ENCODE peak calls at places on chromosomes 5 and 9, in seven cellular contexts. One of them, this sample, is unnamed.

GRCh38 chr5:178895615-178896571 is at the start of gene ZFP2:
- DNase-seq in H1: peak
- DNase-seq in mesendoderm: peak
- DNase-seq in H9: peak
- DNase-seq in mesenchymal stem cell: peak
- DNase-seq in trophoblast cell: peak
- DNase-seq in neuronal stem cell: peak
- DNase-seq in this sample: peak

GRCh38 chr9:36623280-36623679 is 50.6 kb downstream of the MELK start:
- DNase-seq in H9: no peak
- DNase-seq in trophoblast cell: no peak
- DNase-seq in neuronal stem cell: no peak
- DNase-seq in mesenchymal stem cell: peak
- DNase-seq in mesendoderm: no peak
- DNase-seq in H1: no peak
- DNase-seq in this sample: peak

GRCh38 chr5:120293796-120294195 is 170.3 kb upstream of the PRR16 start:
- DNase-seq in H9: no peak
- DNase-seq in mesenchymal stem cell: peak
- DNase-seq in mesendoderm: no peak
- DNase-seq in H1: no peak
- DNase-seq in neuronal stem cell: no peak
- DNase-seq in trophoblast cell: no peak
- DNase-seq in this sample: peak

GRCh38 chr5:164680216-164680615 is 1174.8 kb downstream of the MAT2B start:
- DNase-seq in neuronal stem cell: no peak
- DNase-seq in mesenchymal stem cell: no peak
- DNase-seq in H9: peak
- DNase-seq in trophoblast cell: no peak
- DNase-seq in H1: no peak
- DNase-seq in mesendoderm: peak
- DNase-seq in this sample: no peak

GRCh38 chr5:16464664-16465543 is 696 bp downstream of the ZNF622 start:
- DNase-seq in mesendoderm: no peak
- DNase-seq in trophoblast cell: peak
- DNase-seq in mesenchymal stem cell: peak
- DNase-seq in neuronal stem cell: no peak
- DNase-seq in H1: no peak
- DNase-seq in H9: no peak
- DNase-seq in this sample: no peak

GRCh38 chr5:88656196-88656935 is 226.6 kb downstream of the MEF2C start:
- DNase-seq in trophoblast cell: no peak
- DNase-seq in H9: no peak
- DNase-seq in mesenchymal stem cell: no peak
- DNase-seq in neuronal stem cell: no peak
- DNase-seq in mesendoderm: no peak
- DNase-seq in H1: no peak
- DNase-seq in this sample: no peak

GRCh38 chr5:131647078-131647769 is 12.2 kb upstream of the RAPGEF6 start:
- DNase-seq in mesenchymal stem cell: no peak
- DNase-seq in H1: no peak
- DNase-seq in neuronal stem cell: no peak
- DNase-seq in trophoblast cell: no peak
- DNase-seq in mesendoderm: no peak
- DNase-seq in H9: no peak
- DNase-seq in this sample: no peak

GRCh38 chr9:120412425-120412951 is 167.5 kb downstream of the CDK5RAP2 start:
- DNase-seq in trophoblast cell: peak
- DNase-seq in H1: no peak
- DNase-seq in neuronal stem cell: no peak
- DNase-seq in mesenchymal stem cell: peak
- DNase-seq in mesendoderm: peak
- DNase-seq in H9: peak
- DNase-seq in this sample: peak

GRCh38 chr5:150458819-150459557 is 9.4 kb upstream of the RPS14 start:
- DNase-seq in H9: peak
- DNase-seq in mesendoderm: peak
- DNase-seq in trophoblast cell: peak
- DNase-seq in mesenchymal stem cell: peak
- DNase-seq in H1: no peak
- DNase-seq in neuronal stem cell: peak
- DNase-seq in this sample: peak

GRCh38 chr9:77433675-77434445 is 214.3 kb downstream of the GNA14 start:
- DNase-seq in trophoblast cell: peak
- DNase-seq in neuronal stem cell: peak
- DNase-seq in mesendoderm: peak
- DNase-seq in mesenchymal stem cell: peak
- DNase-seq in H1: no peak
- DNase-seq in H9: peak
- DNase-seq in this sample: peak

GRCh38 chr5:94693043-94693822 is 74.8 kb downstream of the SLF1 start:
- DNase-seq in H1: no peak
- DNase-seq in neuronal stem cell: no peak
- DNase-seq in mesenchymal stem cell: peak
- DNase-seq in H9: no peak
- DNase-seq in mesendoderm: peak
- DNase-seq in trophoblast cell: peak
- DNase-seq in this sample: peak

GRCh38 chr9:16282216-16282615 is 588.3 kb downstream of the BNC2 start:
- DNase-seq in H1: no peak
- DNase-seq in neuronal stem cell: no peak
- DNase-seq in trophoblast cell: no peak
- DNase-seq in mesenchymal stem cell: peak
- DNase-seq in H9: no peak
- DNase-seq in mesendoderm: no peak
- DNase-seq in this sample: peak

GRCh38 chr5:160837749-160838593 is 14.0 kb downstream of the ATP10B start:
- DNase-seq in mesenchymal stem cell: no peak
- DNase-seq in trophoblast cell: peak
- DNase-seq in mesendoderm: no peak
- DNase-seq in H9: no peak
- DNase-seq in neuronal stem cell: no peak
- DNase-seq in H1: no peak
- DNase-seq in this sample: no peak

GRCh38 chr9:136947955-136948510 is 3.0 kb downstream of the C8G start:
- DNase-seq in H9: peak
- DNase-seq in H1: no peak
- DNase-seq in neuronal stem cell: no peak
- DNase-seq in trophoblast cell: peak
- DNase-seq in mesendoderm: peak
- DNase-seq in mesenchymal stem cell: peak
- DNase-seq in this sample: peak

GRCh38 chr5:176682016-176682531 is 34.8 kb downstream of the TSPAN17 start:
- DNase-seq in H1: no peak
- DNase-seq in mesendoderm: no peak
- DNase-seq in neuronal stem cell: no peak
- DNase-seq in trophoblast cell: no peak
- DNase-seq in H9: no peak
- DNase-seq in mesenchymal stem cell: no peak
- DNase-seq in this sample: no peak

GRCh38 chr5:99032234-99033013 is 103.6 kb upstream of the CHD1 start:
- DNase-seq in H9: peak
- DNase-seq in H1: no peak
- DNase-seq in trophoblast cell: peak
- DNase-seq in mesendoderm: peak
- DNase-seq in mesenchymal stem cell: peak
- DNase-seq in neuronal stem cell: peak
- DNase-seq in this sample: peak

DNA sequence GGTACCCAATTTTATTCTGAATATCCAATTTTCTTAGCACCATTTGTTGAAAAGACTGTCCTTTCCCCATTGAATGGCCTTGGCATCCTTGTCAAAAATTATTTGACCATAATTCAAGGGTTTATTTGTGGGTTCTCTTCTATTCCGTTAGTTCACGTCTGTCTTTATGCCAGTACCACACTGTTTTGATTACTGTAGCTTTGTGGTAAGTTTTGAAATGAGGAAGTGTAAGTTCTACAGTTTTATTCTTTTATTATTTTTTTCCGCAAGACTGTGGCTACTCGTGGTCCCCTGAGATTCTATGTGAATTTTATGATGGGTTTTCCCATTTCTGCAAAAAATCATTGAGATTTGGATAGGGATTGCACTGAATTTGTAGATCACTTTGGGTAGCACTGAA is 402.6 kb downstream of the PLK2 start:
- DNase-seq in H9: no peak
- DNase-seq in H1: no peak
- DNase-seq in mesendoderm: no peak
- DNase-seq in neuronal stem cell: no peak
- DNase-seq in mesenchymal stem cell: no peak
- DNase-seq in trophoblast cell: no peak
- DNase-seq in this sample: no peak
- H2BK5ac ChIP-seq in H9: no peak
- H2BK5ac ChIP-seq in H1: no peak
- H2BK5ac ChIP-seq in mesendoderm: no peak
- H2BK5ac ChIP-seq in neuronal stem cell: no peak
- H2BK5ac ChIP-seq in mesenchymal stem cell: no peak
- H2BK5ac ChIP-seq in trophoblast cell: no peak
- H2BK5ac ChIP-seq in this sample: no peak

DNA sequence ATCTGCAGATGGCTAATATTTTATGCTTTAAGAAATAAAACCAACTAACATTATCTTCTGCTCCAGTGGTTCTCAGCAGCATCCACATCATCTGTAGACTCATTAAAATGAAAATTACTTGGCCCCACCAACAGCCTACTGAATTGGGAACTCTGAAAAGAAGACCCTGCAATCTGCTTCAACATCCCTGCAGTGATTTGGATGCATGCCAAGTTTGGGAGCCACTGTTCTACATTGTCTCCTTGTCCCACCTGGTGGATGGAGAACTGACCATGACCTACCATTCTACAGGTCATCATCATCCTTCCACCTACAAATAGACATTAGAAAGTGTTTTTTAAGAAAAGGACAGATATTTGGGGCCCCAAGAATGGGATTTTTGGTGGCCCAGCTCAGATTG is 71.1 kb downstream of the ACER2 start:
- DNase-seq in H9: no peak
- DNase-seq in H1: no peak
- DNase-seq in mesendoderm: no peak
- DNase-seq in trophoblast cell: no peak
- DNase-seq in mesenchymal stem cell: no peak
- DNase-seq in neuronal stem cell: no peak
- DNase-seq in this sample: no peak
- H3K9ac ChIP-seq in H9: no peak
- H3K9ac ChIP-seq in H1: no peak
- H3K9ac ChIP-seq in mesendoderm: no peak
- H3K9ac ChIP-seq in trophoblast cell: no peak
- H3K9ac ChIP-seq in mesenchymal stem cell: no peak
- H3K9ac ChIP-seq in neuronal stem cell: no peak
- H3K9ac ChIP-seq in this sample: no peak

GRCh38 chr9:135009051-135009560 is 78.4 kb upstream of the OLFM1 start:
- DNase-seq in H9: no peak
- DNase-seq in mesenchymal stem cell: no peak
- DNase-seq in neuronal stem cell: no peak
- DNase-seq in mesendoderm: no peak
- DNase-seq in trophoblast cell: no peak
- DNase-seq in H1: no peak
- DNase-seq in this sample: no peak

GRCh38 chr9:135009711-135010362 is 77.6 kb upstream of the OLFM1 start:
- DNase-seq in H1: no peak
- DNase-seq in mesenchymal stem cell: no peak
- DNase-seq in H9: no peak
- DNase-seq in trophoblast cell: no peak
- DNase-seq in neuronal stem cell: no peak
- DNase-seq in mesendoderm: peak
- DNase-seq in this sample: no peak

GRCh38 chr9:135008416-135008815 is 79.1 kb upstream of the OLFM1 start:
- DNase-seq in mesenchymal stem cell: no peak
- DNase-seq in neuronal stem cell: no peak
- DNase-seq in mesendoderm: no peak
- DNase-seq in H1: no peak
- DNase-seq in trophoblast cell: no peak
- DNase-seq in H9: no peak
- DNase-seq in this sample: no peak

GRCh38 chr9:135006911-135007570 is 80.4 kb upstream of the OLFM1 start:
- DNase-seq in H1: no peak
- DNase-seq in mesenchymal stem cell: no peak
- DNase-seq in mesendoderm: no peak
- DNase-seq in H9: no peak
- DNase-seq in neuronal stem cell: no peak
- DNase-seq in trophoblast cell: no peak
- DNase-seq in this sample: no peak

DNA sequence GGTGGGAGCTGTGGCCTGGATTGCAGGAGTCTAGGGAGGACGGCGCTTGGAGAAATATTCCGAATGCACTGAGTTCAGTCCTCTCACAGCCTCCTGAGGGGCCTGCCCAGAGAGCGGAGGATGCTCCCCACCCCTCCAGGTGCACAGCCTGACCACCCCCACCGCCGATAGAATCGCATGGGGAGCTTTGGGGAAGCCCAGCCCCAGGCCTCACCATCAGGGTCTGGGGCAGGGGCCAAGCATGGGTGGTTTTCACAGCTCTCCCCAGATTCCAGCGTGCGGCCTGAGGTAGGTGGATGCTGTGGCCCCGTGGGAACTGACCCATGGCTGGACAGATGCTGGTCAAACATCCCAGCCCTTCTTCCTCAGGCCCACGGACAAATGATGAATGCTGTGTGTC is 79.9 kb upstream of the OLFM1 start:
- DNase-seq in trophoblast cell: no peak
- DNase-seq in neuronal stem cell: no peak
- DNase-seq in H1: no peak
- DNase-seq in mesenchymal stem cell: no peak
- DNase-seq in mesendoderm: no peak
- DNase-seq in H9: no peak
- DNase-seq in this sample: no peak
- H2BK5ac ChIP-seq in trophoblast cell: no peak
- H2BK5ac ChIP-seq in neuronal stem cell: no peak
- H2BK5ac ChIP-seq in H1: no peak
- H2BK5ac ChIP-seq in mesenchymal stem cell: no peak
- H2BK5ac ChIP-seq in mesendoderm: no peak
- H2BK5ac ChIP-seq in H9: no peak
- H2BK5ac ChIP-seq in this sample: no peak

DNA sequence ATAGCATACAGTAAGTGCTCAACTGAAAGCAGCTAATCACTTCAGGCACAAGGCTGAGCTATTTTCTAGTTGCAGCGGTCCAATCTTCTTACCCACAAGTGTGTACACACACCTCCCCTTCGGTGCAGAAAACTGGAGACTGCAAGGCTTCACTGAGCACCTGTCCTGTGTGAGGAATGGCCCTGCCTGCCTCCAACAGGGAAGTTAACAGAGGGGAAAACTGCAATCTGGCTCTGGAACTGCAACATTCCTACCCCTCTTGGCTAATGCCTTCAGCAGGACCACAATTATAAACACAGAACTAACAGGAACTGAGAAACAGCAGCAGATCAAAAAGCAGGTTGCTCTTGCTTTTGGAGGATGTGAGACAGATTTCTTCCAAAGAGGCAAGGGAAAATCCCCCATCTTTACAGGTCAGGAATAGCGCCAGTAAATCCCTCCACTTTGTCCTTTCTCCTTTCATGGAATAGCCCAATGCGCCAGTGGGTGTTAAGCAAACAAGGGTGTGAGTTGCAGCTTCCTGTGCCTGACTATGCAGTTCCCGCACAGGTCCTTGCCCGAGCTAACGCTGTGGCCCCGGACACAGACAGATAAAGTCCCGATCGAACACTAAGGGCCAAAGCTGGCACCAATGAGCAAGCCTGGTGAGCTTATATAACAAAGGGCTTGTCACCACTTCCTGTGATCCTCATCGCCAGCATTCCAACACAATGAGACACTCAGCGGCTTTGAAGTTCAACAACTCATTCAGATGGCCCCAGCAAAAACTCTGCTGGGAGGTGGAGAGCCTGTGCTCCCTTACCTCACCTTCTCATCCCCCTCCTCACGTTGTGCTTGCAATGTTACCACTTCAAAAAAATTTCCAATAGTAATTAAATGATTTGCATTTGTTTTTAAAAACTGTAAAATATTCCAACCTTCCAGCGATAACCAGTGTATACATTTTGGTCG is 21.5 kb downstream of the SHB start:
- DNase-seq in mesenchymal stem cell: peak
- DNase-seq in H9: peak
- DNase-seq in mesendoderm: peak
- DNase-seq in neuronal stem cell: no peak
- DNase-seq in H1: peak
- DNase-seq in trophoblast cell: peak
- DNase-seq in this sample: peak
- H3K9ac ChIP-seq in mesenchymal stem cell: peak
- H3K9ac ChIP-seq in H9: peak
- H3K9ac ChIP-seq in mesendoderm: peak
- H3K9ac ChIP-seq in neuronal stem cell: no peak
- H3K9ac ChIP-seq in H1: peak
- H3K9ac ChIP-seq in trophoblast cell: no peak
- H3K9ac ChIP-seq in this sample: peak